ENCODE peak calls at places on chromosomes 12 and 14, in five cellular contexts. R is glomerular endothelial cell, Q is activated gamma-delta T cell, C is GDM1, D is EH. N is an unnamed sample.

GRCh38 chr14:36176524-36176923 is at the start of gene PTCSC3:
- DNase-seq in D (no peak), C (no peak), R (no peak), Q (no peak), N (no peak)

GRCh38 chr14:32006267-32007110 is 70.6 kb upstream of the ARHGAP5 start:
- DNase-seq in R (no peak), Q (no peak), C (no peak), D (no peak), N (peak)

GRCh38 chr14:104656014-104656714 is 33.3 kb upstream of the INF2 start:
- DNase-seq in D (peak), R (no peak), Q (no peak), C (no peak), N (peak)

GRCh38 chr12:54216580-54217308 is 28.0 kb upstream of the SMUG1 start:
- DNase-seq in Q (peak), R (no peak), C (peak), D (peak), N (peak)

GRCh38 chr12:90833228-90833627 is 121.7 kb downstream of the CCER1 start:
- DNase-seq in D (no peak), C (no peak), Q (no peak), R (no peak), N (no peak)

GRCh38 chr12:67161322-67161918 is 107.7 kb upstream of the CAND1 start:
- DNase-seq in C (peak), Q (no peak), R (no peak), D (peak), N (peak)

GRCh38 chr12:130487636-130488035 is 149.9 kb downstream of the PIWIL1 start:
- DNase-seq in D (no peak), Q (no peak), C (no peak), R (no peak), N (no peak)

GRCh38 chr14:23640524-23641141 is 4.5 kb downstream of the DHRS2 start:
- DNase-seq in C (no peak), Q (no peak), R (no peak), D (peak), N (peak)

GRCh38 chr14:104967414-104968152 is 10.6 kb downstream of the AHNAK2 start:
- DNase-seq in Q (no peak), R (no peak), D (peak), C (no peak), N (no peak)

GRCh38 chr12:101619868-101620761 is 25.3 kb downstream of the MYBPC1 start:
- DNase-seq in Q (no peak), C (no peak), D (no peak), R (no peak), N (no peak)

GRCh38 chr14:55913324-55914035 is 204.7 kb upstream of the PELI2 start:
- DNase-seq in C (no peak), R (no peak), D (peak), Q (no peak), N (peak)

GRCh38 chr12:53735-54095 is 12.9 kb upstream of the IQSEC3 start:
- DNase-seq in R (no peak), Q (no peak), D (no peak), C (no peak), N (no peak)

GRCh38 chr12:75838309-75838708 is 193.3 kb downstream of the PHLDA1 start:
- DNase-seq in D (no peak), R (no peak), Q (no peak), C (no peak), N (no peak)

GRCh38 chr14:61876362-61877049 is 114.3 kb downstream of the SNAPC1 start:
- DNase-seq in Q (no peak), R (no peak), D (no peak), C (no peak), N (no peak)

GRCh38 chr14:53306926-53307325 is 153.8 kb upstream of the DDHD1 start:
- DNase-seq in D (peak), C (no peak), Q (no peak), R (no peak), N (peak)

GRCh38 chr12:80400591-80400991 is 43.4 kb upstream of the PTPRQ start:
- DNase-seq in Q (no peak), D (peak), R (no peak), C (no peak), N (peak)

GRCh38 chr14:91870001-91870400 is 2.7 kb upstream of the TC2N start:
- DNase-seq in Q (peak), D (no peak), C (no peak), R (no peak), N (no peak)

GRCh38 chr12:101743724-101744472 is 4.6 kb upstream of the SYCP3 start:
- DNase-seq in D (no peak), R (no peak), C (no peak), Q (no peak), N (no peak)

GRCh38 chr12:92912052-92912451 is 17.0 kb downstream of the EEA1 start:
- DNase-seq in D (peak), C (no peak), Q (no peak), R (no peak), N (peak)

GRCh38 chr12:116739381-116739887 is 1.3 kb downstream of the RNFT2 start:
- DNase-seq in D (no peak), R (no peak), C (no peak), Q (no peak), N (no peak)

GRCh38 chr14:70186826-70187483 is 1.8 kb downstream of the SLC8A3 start:
- DNase-seq in D (peak), C (peak), R (no peak), Q (no peak), N (peak)

GRCh38 chr14:75513911-75514672 is 8.2 kb upstream of the BATF start:
- DNase-seq in C (no peak), D (no peak), Q (no peak), R (no peak), N (no peak)

GRCh38 chr12:121784460-121784859 is 9.0 kb downstream of the RHOF start:
- DNase-seq in Q (no peak), D (peak), C (no peak), R (no peak), N (peak)

GRCh38 chr12:93237235-93237915 is 140.3 kb upstream of the NUDT4 start:
- DNase-seq in Q (no peak), D (peak), C (no peak), R (no peak), N (no peak)

GRCh38 chr14:22026527-22026926 is 352.9 kb upstream of the OR4E1 start:
- DNase-seq in C (no peak), Q (no peak), D (no peak), R (no peak), N (no peak)

GRCh38 chr12:52314511-52314910 is 6.7 kb downstream of the KRT83 start:
- DNase-seq in D (no peak), Q (no peak), C (no peak), R (no peak), N (no peak)

GRCh38 chr12:128820723-128821432 is 2.9 kb downstream of the SLC15A4 start:
- DNase-seq in R (no peak), Q (no peak), D (no peak), C (no peak), N (no peak)

GRCh38 chr12:119486599-119487154 is 106.9 kb upstream of the TMEM233 start:
- DNase-seq in Q (no peak), C (no peak), R (no peak), D (no peak), N (no peak)

GRCh38 chr14:37565550-37565949 is 29.5 kb downstream of the FOXA1 start:
- DNase-seq in C (no peak), D (no peak), Q (no peak), R (no peak), N (no peak)

GRCh38 chr12:51323317-51323960 is 535 bp downstream of the BIN2 start:
- DNase-seq in R (no peak), C (no peak), D (no peak), Q (no peak), N (no peak)

GRCh38 chr12:132410849-132411248 is 79.1 kb upstream of the FBRSL1 start:
- DNase-seq in Q (no peak), R (no peak), D (no peak), C (no peak), N (no peak)

GRCh38 chr12:22018860-22019259 is 27.2 kb upstream of the CMAS start:
- DNase-seq in R (no peak), C (no peak), Q (no peak), D (peak), N (no peak)

GRCh38 chr12:117850048-117850447 is 118.7 kb downstream of the KSR2 start:
- DNase-seq in D (peak), Q (no peak), R (no peak), C (no peak), N (peak)

GRCh38 chr12:113898466-113898865 is 67.7 kb downstream of the RBM19 start:
- DNase-seq in C (no peak), Q (no peak), R (no peak), D (no peak), N (no peak)